ENCODE peak calls at places on chromosomes 5 and 9, in nine cellular contexts. One of them, this sample, is unnamed.

GRCh38 chr5:117801583-117801982 is 1186.8 kb downstream of the DTWD2 start:
- DNase-seq in IMR-90: no peak
- DNase-seq in GM12878: no peak
- DNase-seq in AG04450: no peak
- DNase-seq in esophagus squamous epithelium: no peak
- DNase-seq in CD8-positive, alpha-beta T cell: no peak
- DNase-seq in Panc1: no peak
- DNase-seq in mesothelial cell of epicardium: no peak
- DNase-seq in endodermal cell: no peak
- DNase-seq in this sample: no peak

GRCh38 chr5:113293613-113294340 is 141.0 kb downstream of the TSSK1B start:
- DNase-seq in IMR-90: peak
- DNase-seq in GM12878: no peak
- DNase-seq in AG04450: no peak
- DNase-seq in esophagus squamous epithelium: no peak
- DNase-seq in CD8-positive, alpha-beta T cell: no peak
- DNase-seq in Panc1: no peak
- DNase-seq in mesothelial cell of epicardium: no peak
- DNase-seq in endodermal cell: peak
- DNase-seq in this sample: no peak

GRCh38 chr9:91117474-91117891 is 244.2 kb downstream of the AUH start:
- DNase-seq in IMR-90: no peak
- DNase-seq in GM12878: no peak
- DNase-seq in AG04450: no peak
- DNase-seq in esophagus squamous epithelium: no peak
- DNase-seq in CD8-positive, alpha-beta T cell: no peak
- DNase-seq in Panc1: no peak
- DNase-seq in mesothelial cell of epicardium: no peak
- DNase-seq in endodermal cell: no peak
- DNase-seq in this sample: no peak

GRCh38 chr5:79687911-79688310 is 1.7 kb upstream of the CMYA5 start:
- DNase-seq in IMR-90: no peak
- DNase-seq in GM12878: no peak
- DNase-seq in AG04450: no peak
- DNase-seq in esophagus squamous epithelium: no peak
- DNase-seq in CD8-positive, alpha-beta T cell: no peak
- DNase-seq in Panc1: no peak
- DNase-seq in mesothelial cell of epicardium: no peak
- DNase-seq in endodermal cell: no peak
- DNase-seq in this sample: no peak

GRCh38 chr9:128001411-128002298 is 20.9 kb upstream of the EEIG1 start:
- DNase-seq in IMR-90: peak
- DNase-seq in GM12878: no peak
- DNase-seq in AG04450: peak
- DNase-seq in esophagus squamous epithelium: no peak
- DNase-seq in CD8-positive, alpha-beta T cell: no peak
- DNase-seq in Panc1: no peak
- DNase-seq in mesothelial cell of epicardium: no peak
- DNase-seq in endodermal cell: peak
- DNase-seq in this sample: no peak

GRCh38 chr5:81675420-81675819 is 75.5 kb downstream of the SSBP2 start:
- DNase-seq in IMR-90: no peak
- DNase-seq in GM12878: no peak
- DNase-seq in AG04450: no peak
- DNase-seq in esophagus squamous epithelium: no peak
- DNase-seq in CD8-positive, alpha-beta T cell: no peak
- DNase-seq in Panc1: no peak
- DNase-seq in mesothelial cell of epicardium: no peak
- DNase-seq in endodermal cell: no peak
- DNase-seq in this sample: no peak

GRCh38 chr9:127360829-127361228 is 36.1 kb upstream of the SLC2A8 start:
- DNase-seq in IMR-90: peak
- DNase-seq in GM12878: no peak
- DNase-seq in AG04450: no peak
- DNase-seq in esophagus squamous epithelium: no peak
- DNase-seq in CD8-positive, alpha-beta T cell: no peak
- DNase-seq in Panc1: no peak
- DNase-seq in mesothelial cell of epicardium: no peak
- DNase-seq in endodermal cell: peak
- DNase-seq in this sample: no peak

GRCh38 chr5:42974546-42974945 is 65.6 kb downstream of the ANXA2R start:
- DNase-seq in IMR-90: peak
- DNase-seq in GM12878: no peak
- DNase-seq in AG04450: no peak
- DNase-seq in esophagus squamous epithelium: no peak
- DNase-seq in CD8-positive, alpha-beta T cell: no peak
- DNase-seq in Panc1: no peak
- DNase-seq in mesothelial cell of epicardium: no peak
- DNase-seq in endodermal cell: no peak
- DNase-seq in this sample: no peak

GRCh38 chr5:96601811-96602244 is 60.3 kb upstream of the CAST start:
- DNase-seq in IMR-90: peak
- DNase-seq in GM12878: peak
- DNase-seq in AG04450: peak
- DNase-seq in esophagus squamous epithelium: no peak
- DNase-seq in CD8-positive, alpha-beta T cell: peak
- DNase-seq in Panc1: peak
- DNase-seq in mesothelial cell of epicardium: no peak
- DNase-seq in endodermal cell: peak
- DNase-seq in this sample: peak

GRCh38 chr9:26655166-26655565 is 237.4 kb downstream of the CAAP1 start:
- DNase-seq in IMR-90: no peak
- DNase-seq in GM12878: no peak
- DNase-seq in AG04450: no peak
- DNase-seq in esophagus squamous epithelium: no peak
- DNase-seq in CD8-positive, alpha-beta T cell: no peak
- DNase-seq in Panc1: no peak
- DNase-seq in mesothelial cell of epicardium: no peak
- DNase-seq in endodermal cell: no peak
- DNase-seq in this sample: no peak

GRCh38 chr9:26650325-26650724 is 242.3 kb downstream of the CAAP1 start:
- DNase-seq in IMR-90: no peak
- DNase-seq in GM12878: no peak
- DNase-seq in AG04450: no peak
- DNase-seq in esophagus squamous epithelium: no peak
- DNase-seq in CD8-positive, alpha-beta T cell: no peak
- DNase-seq in Panc1: no peak
- DNase-seq in mesothelial cell of epicardium: no peak
- DNase-seq in endodermal cell: no peak
- DNase-seq in this sample: no peak

GRCh38 chr9:26657958-26658357 is 234.6 kb downstream of the CAAP1 start:
- DNase-seq in IMR-90: no peak
- DNase-seq in GM12878: no peak
- DNase-seq in AG04450: no peak
- DNase-seq in esophagus squamous epithelium: no peak
- DNase-seq in CD8-positive, alpha-beta T cell: no peak
- DNase-seq in Panc1: no peak
- DNase-seq in mesothelial cell of epicardium: no peak
- DNase-seq in endodermal cell: no peak
- DNase-seq in this sample: no peak

GRCh38 chr9:26658476-26658875 is 234.1 kb downstream of the CAAP1 start:
- DNase-seq in IMR-90: no peak
- DNase-seq in GM12878: no peak
- DNase-seq in AG04450: no peak
- DNase-seq in esophagus squamous epithelium: no peak
- DNase-seq in CD8-positive, alpha-beta T cell: no peak
- DNase-seq in Panc1: no peak
- DNase-seq in mesothelial cell of epicardium: no peak
- DNase-seq in endodermal cell: no peak
- DNase-seq in this sample: no peak

DNA sequence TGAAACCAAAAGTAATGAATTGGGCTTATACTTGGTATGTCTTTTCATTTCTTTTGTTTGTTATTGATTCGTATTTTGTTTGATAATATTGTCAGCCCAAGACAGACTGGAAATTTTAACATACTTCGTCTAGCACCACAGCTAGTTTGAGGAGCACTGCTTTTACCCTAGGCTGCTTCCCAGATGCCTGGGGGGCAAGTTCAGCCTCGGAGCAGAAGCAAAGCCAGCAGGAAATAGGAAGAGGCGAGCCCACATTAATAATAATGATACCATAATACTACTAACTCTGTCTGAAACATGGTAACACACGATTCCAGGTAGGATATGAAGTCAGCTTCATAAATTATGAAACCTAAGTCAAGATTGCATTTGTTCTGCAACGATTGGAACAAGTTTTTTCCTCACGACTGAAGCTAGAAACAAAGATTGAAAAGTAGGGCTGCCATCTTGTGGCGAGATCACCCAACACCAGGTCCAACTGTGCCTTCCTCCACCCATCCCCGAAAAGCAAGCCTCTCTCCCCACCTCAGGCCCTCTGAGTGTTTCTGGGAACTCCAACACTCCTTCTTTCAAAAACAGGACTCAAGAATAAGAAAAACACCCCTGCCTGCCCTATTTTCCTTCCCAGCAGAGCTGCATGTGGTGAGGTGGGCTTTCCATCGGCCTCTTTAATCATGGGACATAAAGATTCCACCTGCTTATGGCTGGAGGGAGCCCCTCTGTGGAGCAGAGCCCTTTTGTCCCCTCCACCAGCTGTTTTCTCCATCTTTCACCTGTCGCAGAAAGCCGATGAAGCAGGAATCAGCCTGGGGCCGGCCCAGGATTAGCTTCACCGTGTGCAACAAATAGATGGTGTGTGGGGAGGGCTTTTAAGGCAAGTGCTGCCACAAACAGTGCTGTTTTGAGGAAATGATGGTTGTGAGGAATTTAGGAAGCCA is 236.3 kb downstream of the CAAP1 start:
- DNase-seq in IMR-90: peak
- DNase-seq in GM12878: no peak
- DNase-seq in AG04450: no peak
- DNase-seq in esophagus squamous epithelium: no peak
- DNase-seq in CD8-positive, alpha-beta T cell: no peak
- DNase-seq in Panc1: no peak
- DNase-seq in mesothelial cell of epicardium: no peak
- DNase-seq in endodermal cell: peak
- DNase-seq in this sample: no peak
- TF ChIP-seq CTCF in IMR-90: peak
- TF ChIP-seq CTCF in GM12878: peak
- TF ChIP-seq CTCF in AG04450: peak
- TF ChIP-seq CTCF in esophagus squamous epithelium: peak
- TF ChIP-seq CTCF in CD8-positive, alpha-beta T cell: no peak
- TF ChIP-seq CTCF in Panc1: peak
- TF ChIP-seq CTCF in mesothelial cell of epicardium: no peak
- TF ChIP-seq CTCF in endodermal cell: peak
- TF ChIP-seq CTCF in this sample: peak

DNA sequence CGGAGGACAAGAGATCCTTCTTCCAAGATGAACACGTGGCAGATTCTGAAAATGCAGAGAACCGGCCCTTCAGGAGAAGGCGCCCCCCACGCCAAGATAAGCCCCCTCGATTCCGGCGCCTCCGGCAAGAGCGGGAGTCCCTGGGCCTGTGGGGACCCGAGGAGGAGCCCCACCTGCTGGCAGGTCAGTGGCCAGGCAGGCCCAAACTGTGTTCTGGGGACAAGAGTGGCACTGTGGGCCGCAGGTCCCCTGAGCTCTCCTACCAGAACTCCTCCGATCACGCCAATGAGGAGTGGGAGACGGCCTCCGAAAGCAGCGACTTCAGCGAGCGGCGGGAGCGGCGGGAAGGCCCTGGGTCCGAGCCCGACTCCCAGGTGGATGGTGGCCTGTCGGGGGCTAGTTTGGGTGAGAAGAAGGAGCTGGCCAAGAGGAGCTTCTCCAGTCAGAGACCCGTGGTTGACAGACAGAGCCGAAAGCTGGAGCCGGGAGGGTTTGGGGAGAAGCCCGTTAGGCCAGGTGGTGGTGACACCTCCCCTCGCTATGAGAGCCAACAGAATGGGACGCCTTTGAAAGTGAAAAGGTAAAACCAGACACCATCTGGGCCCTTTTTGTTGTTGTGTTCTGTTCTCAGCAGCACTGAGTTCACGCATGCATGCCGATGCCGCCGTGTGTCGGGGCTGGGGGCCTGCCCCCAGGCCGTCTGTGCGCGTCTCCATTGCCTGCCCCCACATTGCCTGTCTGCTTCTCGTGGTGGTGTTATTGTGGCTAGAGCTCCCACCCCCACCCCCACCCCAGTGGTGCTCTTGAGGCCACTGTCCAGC is 26.6 kb upstream of the POMT1 start:
- DNase-seq in IMR-90: no peak
- DNase-seq in GM12878: no peak
- DNase-seq in AG04450: no peak
- DNase-seq in esophagus squamous epithelium: no peak
- DNase-seq in CD8-positive, alpha-beta T cell: no peak
- DNase-seq in Panc1: no peak
- DNase-seq in mesothelial cell of epicardium: no peak
- DNase-seq in endodermal cell: peak
- DNase-seq in this sample: no peak
- TF ChIP-seq CTCF in IMR-90: peak
- TF ChIP-seq CTCF in GM12878: peak
- TF ChIP-seq CTCF in AG04450: peak
- TF ChIP-seq CTCF in esophagus squamous epithelium: peak
- TF ChIP-seq CTCF in CD8-positive, alpha-beta T cell: peak
- TF ChIP-seq CTCF in Panc1: peak
- TF ChIP-seq CTCF in mesothelial cell of epicardium: no peak
- TF ChIP-seq CTCF in endodermal cell: peak
- TF ChIP-seq CTCF in this sample: no peak

DNA sequence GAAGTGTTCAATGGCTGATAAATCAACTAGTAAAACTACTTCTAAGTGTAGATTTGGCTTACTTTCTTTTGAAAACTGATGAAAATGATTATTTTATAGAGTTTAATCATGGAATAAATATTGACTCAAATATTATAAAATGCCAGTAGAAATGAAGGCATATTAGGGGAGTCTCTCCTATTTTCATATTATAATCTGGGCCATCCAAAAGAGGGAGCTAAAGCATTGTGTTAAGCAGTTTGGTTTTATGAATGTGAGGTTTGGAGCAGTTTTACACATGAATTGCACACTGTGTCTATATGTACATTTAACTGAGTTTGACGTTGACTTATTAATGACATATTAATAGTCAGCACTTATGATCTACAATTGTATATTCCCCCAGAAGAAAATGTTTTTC is 17.4 kb downstream of the CDH9 start:
- DNase-seq in IMR-90: peak
- DNase-seq in GM12878: no peak
- DNase-seq in AG04450: no peak
- DNase-seq in esophagus squamous epithelium: no peak
- DNase-seq in CD8-positive, alpha-beta T cell: no peak
- DNase-seq in Panc1: no peak
- DNase-seq in mesothelial cell of epicardium: no peak
- DNase-seq in endodermal cell: no peak
- DNase-seq in this sample: no peak
- TF ChIP-seq CTCF in IMR-90: peak
- TF ChIP-seq CTCF in GM12878: no peak
- TF ChIP-seq CTCF in AG04450: peak
- TF ChIP-seq CTCF in esophagus squamous epithelium: no peak
- TF ChIP-seq CTCF in CD8-positive, alpha-beta T cell: no peak
- TF ChIP-seq CTCF in Panc1: peak
- TF ChIP-seq CTCF in mesothelial cell of epicardium: no peak
- TF ChIP-seq CTCF in endodermal cell: no peak
- TF ChIP-seq CTCF in this sample: no peak

GRCh38 chr5:57277085-57277484 is 103.2 kb downstream of the GPBP1 start:
- DNase-seq in IMR-90: peak
- DNase-seq in GM12878: no peak
- DNase-seq in AG04450: no peak
- DNase-seq in esophagus squamous epithelium: no peak
- DNase-seq in CD8-positive, alpha-beta T cell: no peak
- DNase-seq in Panc1: no peak
- DNase-seq in mesothelial cell of epicardium: no peak
- DNase-seq in endodermal cell: no peak
- DNase-seq in this sample: no peak
- TF ChIP-seq CTCF in IMR-90: peak
- TF ChIP-seq CTCF in GM12878: peak
- TF ChIP-seq CTCF in AG04450: peak
- TF ChIP-seq CTCF in esophagus squamous epithelium: peak
- TF ChIP-seq CTCF in CD8-positive, alpha-beta T cell: no peak
- TF ChIP-seq CTCF in Panc1: peak
- TF ChIP-seq CTCF in mesothelial cell of epicardium: no peak
- TF ChIP-seq CTCF in endodermal cell: peak
- TF ChIP-seq CTCF in this sample: no peak

GRCh38 chr5:308672-309271 is 12.7 kb upstream of the AHRR start:
- DNase-seq in IMR-90: peak
- DNase-seq in GM12878: no peak
- DNase-seq in AG04450: no peak
- DNase-seq in esophagus squamous epithelium: no peak
- DNase-seq in CD8-positive, alpha-beta T cell: no peak
- DNase-seq in Panc1: no peak
- DNase-seq in mesothelial cell of epicardium: no peak
- DNase-seq in endodermal cell: no peak
- DNase-seq in this sample: no peak
- TF ChIP-seq CTCF in IMR-90: peak
- TF ChIP-seq CTCF in GM12878: no peak
- TF ChIP-seq CTCF in AG04450: peak
- TF ChIP-seq CTCF in esophagus squamous epithelium: peak
- TF ChIP-seq CTCF in CD8-positive, alpha-beta T cell: no peak
- TF ChIP-seq CTCF in Panc1: no peak
- TF ChIP-seq CTCF in mesothelial cell of epicardium: peak
- TF ChIP-seq CTCF in endodermal cell: peak
- TF ChIP-seq CTCF in this sample: no peak